ENCODE peak calls at places on chromosomes 13 and 19, in six cellular contexts. One of them, this sample, is unnamed.

GRCh38 chr19:30155529-30156200 is 213.6 kb downstream of the URI1 start:
- DNase-seq in endodermal cell: no peak
- DNase-seq in NT2/D1: no peak
- DNase-seq in PC-3: no peak
- DNase-seq in fibroblast of lung: no peak
- DNase-seq in GM23248: no peak
- DNase-seq in this sample: no peak

GRCh38 chr13:39297023-39297422 is 258.8 kb downstream of the NHLRC3 start:
- DNase-seq in endodermal cell: no peak
- DNase-seq in NT2/D1: no peak
- DNase-seq in PC-3: no peak
- DNase-seq in fibroblast of lung: no peak
- DNase-seq in GM23248: no peak
- DNase-seq in this sample: no peak

GRCh38 chr13:32530841-32531253 is 7.7 kb downstream of the N4BP2L2 start:
- DNase-seq in endodermal cell: no peak
- DNase-seq in NT2/D1: no peak
- DNase-seq in PC-3: no peak
- DNase-seq in fibroblast of lung: peak; percentile 71
- DNase-seq in GM23248: peak; percentile 67
- DNase-seq in this sample: no peak

GRCh38 chr13:35107535-35107934 is 165.5 kb downstream of the NBEA start:
- DNase-seq in endodermal cell: no peak
- DNase-seq in NT2/D1: no peak
- DNase-seq in PC-3: peak; percentile 43
- DNase-seq in fibroblast of lung: no peak
- DNase-seq in GM23248: no peak
- DNase-seq in this sample: no peak

GRCh38 chr13:34421849-34422475 is 520.1 kb upstream of the NBEA start:
- DNase-seq in endodermal cell: no peak
- DNase-seq in NT2/D1: no peak
- DNase-seq in PC-3: no peak
- DNase-seq in fibroblast of lung: no peak
- DNase-seq in GM23248: no peak
- DNase-seq in this sample: no peak

GRCh38 chr19:4976412-4977298 is 7.7 kb downstream of the KDM4B start:
- DNase-seq in endodermal cell: peak; percentile 83
- DNase-seq in NT2/D1: no peak
- DNase-seq in PC-3: peak; percentile 89
- DNase-seq in fibroblast of lung: peak; percentile 93
- DNase-seq in GM23248: peak; percentile 99
- DNase-seq in this sample: no peak

GRCh38 chr13:25253702-25254101 is 33.6 kb downstream of the MTMR6 start:
- DNase-seq in endodermal cell: no peak
- DNase-seq in NT2/D1: no peak
- DNase-seq in PC-3: peak; percentile 77
- DNase-seq in fibroblast of lung: peak; percentile 32
- DNase-seq in GM23248: peak; percentile 70
- DNase-seq in this sample: no peak

GRCh38 chr19:53865523-53865917 is 2.2 kb upstream of the MYADM start:
- DNase-seq in endodermal cell: no peak
- DNase-seq in NT2/D1: no peak
- DNase-seq in PC-3: no peak
- DNase-seq in fibroblast of lung: no peak
- DNase-seq in GM23248: peak; percentile 80
- DNase-seq in this sample: no peak

GRCh38 chr13:91722267-91722884 is 324.0 kb downstream of the GPC5 start:
- DNase-seq in endodermal cell: no peak
- DNase-seq in NT2/D1: no peak
- DNase-seq in PC-3: peak; percentile 41
- DNase-seq in fibroblast of lung: peak; percentile 23
- DNase-seq in GM23248: peak; percentile 55
- DNase-seq in this sample: no peak

GRCh38 chr13:66837246-66837645 is 392.9 kb downstream of the PCDH9 start:
- DNase-seq in endodermal cell: no peak
- DNase-seq in NT2/D1: no peak
- DNase-seq in PC-3: no peak
- DNase-seq in fibroblast of lung: no peak
- DNase-seq in GM23248: no peak
- DNase-seq in this sample: no peak

GRCh38 chr13:49561064-49561410 is 24.3 kb downstream of the RCBTB1 start:
- DNase-seq in endodermal cell: no peak
- DNase-seq in NT2/D1: no peak
- DNase-seq in PC-3: no peak
- DNase-seq in fibroblast of lung: peak; percentile 22
- DNase-seq in GM23248: no peak
- DNase-seq in this sample: no peak

GRCh38 chr19:43681826-43682225 is 11.9 kb upstream of the PLAUR start:
- DNase-seq in endodermal cell: no peak
- DNase-seq in NT2/D1: no peak
- DNase-seq in PC-3: no peak
- DNase-seq in fibroblast of lung: no peak
- DNase-seq in GM23248: no peak
- DNase-seq in this sample: no peak

GRCh38 chr13:37966266-37966665 is 96.7 kb upstream of the TRPC4 start:
- DNase-seq in endodermal cell: no peak
- DNase-seq in NT2/D1: no peak
- DNase-seq in PC-3: peak; percentile 26
- DNase-seq in fibroblast of lung: peak; percentile 9
- DNase-seq in GM23248: no peak
- DNase-seq in this sample: no peak

GRCh38 chr19:55554302-55554701 is 9.0 kb upstream of the SBK3 start:
- DNase-seq in endodermal cell: no peak
- DNase-seq in NT2/D1: no peak
- DNase-seq in PC-3: no peak
- DNase-seq in fibroblast of lung: no peak
- DNase-seq in GM23248: no peak
- DNase-seq in this sample: no peak

GRCh38 chr19:15091918-15092753 is 10.1 kb downstream of the OR1I1 start:
- DNase-seq in endodermal cell: peak; percentile 67
- DNase-seq in NT2/D1: peak; percentile 78
- DNase-seq in PC-3: peak; percentile 89
- DNase-seq in fibroblast of lung: peak; percentile 50
- DNase-seq in GM23248: peak; percentile 67
- DNase-seq in this sample: peak; percentile 60

GRCh38 chr13:102845630-102846260 is at the start of gene ERCC5:
- DNase-seq in endodermal cell: peak; percentile 96
- DNase-seq in NT2/D1: peak; percentile 87
- DNase-seq in PC-3: peak; percentile 93
- DNase-seq in fibroblast of lung: peak; percentile 96
- DNase-seq in GM23248: peak; percentile 98
- DNase-seq in this sample: peak; percentile 95

GRCh38 chr19:9945319-9945966 is 9.1 kb upstream of the OLFM2 start:
- DNase-seq in endodermal cell: peak; percentile 72
- DNase-seq in NT2/D1: peak; percentile 50
- DNase-seq in PC-3: peak; percentile 87
- DNase-seq in fibroblast of lung: peak; percentile 99
- DNase-seq in GM23248: peak; percentile 99
- DNase-seq in this sample: no peak

GRCh38 chr19:46480409-46480808 is 9.0 kb upstream of the PNMA8A start:
- DNase-seq in endodermal cell: peak; percentile 58
- DNase-seq in NT2/D1: no peak
- DNase-seq in PC-3: no peak
- DNase-seq in fibroblast of lung: peak; percentile 80
- DNase-seq in GM23248: peak; percentile 50
- DNase-seq in this sample: no peak

GRCh38 chr19:8357007-8357521 is 6.9 kb upstream of the ANGPTL4 start:
- DNase-seq in endodermal cell: no peak
- DNase-seq in NT2/D1: no peak
- DNase-seq in PC-3: no peak
- DNase-seq in fibroblast of lung: peak; percentile 27
- DNase-seq in GM23248: no peak
- DNase-seq in this sample: no peak

GRCh38 chr13:48402325-48402962 is 10.5 kb downstream of the LPAR6 start:
- DNase-seq in endodermal cell: no peak
- DNase-seq in NT2/D1: no peak
- DNase-seq in PC-3: no peak
- DNase-seq in fibroblast of lung: no peak
- DNase-seq in GM23248: peak; percentile 47
- DNase-seq in this sample: peak; percentile 18

GRCh38 chr13:92196566-92197256 is 798.3 kb downstream of the GPC5 start:
- DNase-seq in endodermal cell: no peak
- DNase-seq in NT2/D1: no peak
- DNase-seq in PC-3: no peak
- DNase-seq in fibroblast of lung: peak; percentile 24
- DNase-seq in GM23248: no peak
- DNase-seq in this sample: no peak

GRCh38 chr13:106182404-106182803 is 353.1 kb downstream of the EFNB2 start:
- DNase-seq in endodermal cell: no peak
- DNase-seq in NT2/D1: no peak
- DNase-seq in PC-3: peak; percentile 78
- DNase-seq in fibroblast of lung: peak; percentile 96
- DNase-seq in GM23248: peak; percentile 87
- DNase-seq in this sample: peak; percentile 80

GRCh38 chr13:49711218-49711863 is 20.1 kb upstream of the EBPL start:
- DNase-seq in endodermal cell: no peak
- DNase-seq in NT2/D1: no peak
- DNase-seq in PC-3: peak; percentile 43
- DNase-seq in fibroblast of lung: peak; percentile 84
- DNase-seq in GM23248: peak; percentile 78
- DNase-seq in this sample: no peak

GRCh38 chr19:16435999-16436650 is 35.6 kb downstream of the EPS15L1 start:
- DNase-seq in endodermal cell: no peak
- DNase-seq in NT2/D1: no peak
- DNase-seq in PC-3: no peak
- DNase-seq in fibroblast of lung: peak; percentile 61
- DNase-seq in GM23248: no peak
- DNase-seq in this sample: no peak

GRCh38 chr19:10766681-10767201 is 48.9 kb downstream of the DNM2 start:
- DNase-seq in endodermal cell: no peak
- DNase-seq in NT2/D1: no peak
- DNase-seq in PC-3: no peak
- DNase-seq in fibroblast of lung: peak; percentile 40
- DNase-seq in GM23248: peak; percentile 57
- DNase-seq in this sample: no peak

DNA sequence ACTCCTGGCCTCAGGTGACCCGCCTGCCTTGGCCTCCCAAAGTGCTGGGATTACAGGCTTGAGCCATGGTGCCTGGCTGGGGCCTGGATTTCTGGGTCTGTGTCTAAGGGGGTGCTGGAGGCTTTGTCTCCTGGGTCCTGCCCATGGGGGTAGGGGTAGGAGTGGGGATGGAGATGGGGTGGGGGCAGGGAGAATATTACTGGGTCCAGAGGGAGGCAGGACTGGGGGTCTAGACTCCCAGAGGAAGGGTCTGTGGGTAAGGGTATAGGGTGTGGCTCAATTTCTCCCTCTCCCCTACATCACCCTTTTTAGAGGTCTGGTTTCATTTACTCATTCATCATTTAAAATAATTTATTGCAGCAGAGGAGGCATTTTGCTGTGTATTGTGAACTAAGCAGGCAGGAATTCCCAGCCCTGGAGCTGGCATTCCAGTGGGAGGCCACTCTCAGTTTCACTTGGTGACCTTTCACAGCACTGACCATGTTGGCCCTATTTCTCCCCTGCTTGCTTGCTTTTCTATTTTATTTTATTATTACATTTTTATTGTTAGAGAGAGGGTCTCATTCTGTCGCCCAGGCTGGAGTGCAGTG is 810 bp upstream of the NFKBID start:
- DNase-seq in endodermal cell: no peak
- DNase-seq in NT2/D1: no peak
- DNase-seq in PC-3: peak; percentile 27
- DNase-seq in fibroblast of lung: peak; percentile 65
- DNase-seq in GM23248: peak; percentile 88
- DNase-seq in this sample: no peak
- H3K9ac ChIP-seq in endodermal cell: no peak overlapping the region
- H3K9ac ChIP-seq in NT2/D1: no peak overlapping the region
- H3K9ac ChIP-seq in PC-3: peak overlapping the region; percentile 91
- H3K9ac ChIP-seq in fibroblast of lung: no peak overlapping the region
- H3K9ac ChIP-seq in GM23248: peak overlapping the region; percentile 87
- H3K9ac ChIP-seq in this sample: peak overlapping the region; percentile 94

DNA sequence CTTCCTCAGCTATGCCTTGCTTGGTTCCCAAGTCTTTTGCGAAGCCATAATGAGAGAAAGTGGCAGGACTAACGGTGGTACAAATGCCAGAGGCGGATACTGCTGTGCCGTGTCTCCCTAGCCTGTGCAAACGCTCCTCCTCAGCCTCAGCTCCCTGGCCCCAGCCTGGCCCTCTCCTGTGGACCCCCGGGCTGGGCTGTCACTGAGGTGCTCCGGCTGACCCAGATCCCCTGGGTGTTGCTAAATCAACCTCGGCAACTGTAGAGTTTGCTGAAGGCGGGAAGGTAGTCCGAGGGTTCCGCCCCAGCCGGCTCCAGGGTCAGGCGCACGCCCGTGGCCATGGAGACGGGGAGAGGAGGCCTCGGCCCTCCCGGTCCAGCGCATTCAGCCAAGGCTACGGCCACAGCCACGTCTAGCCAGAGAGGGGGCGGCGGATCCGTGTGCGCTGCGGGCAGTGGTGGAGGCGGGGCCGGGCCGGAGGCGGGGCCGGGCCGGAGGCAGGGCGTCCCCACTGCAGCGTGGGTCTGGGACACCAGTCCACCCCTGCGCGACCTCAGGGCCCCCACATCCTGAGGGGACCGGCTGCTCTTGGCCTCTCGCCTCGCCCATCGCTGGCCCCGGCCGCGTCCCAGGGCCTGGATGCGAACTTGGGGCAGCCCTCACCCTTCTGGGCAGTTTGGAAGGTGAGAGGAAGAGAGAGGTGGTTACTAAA is 16.4 kb upstream of the ZNF492 start:
- DNase-seq in endodermal cell: no peak
- DNase-seq in NT2/D1: no peak
- DNase-seq in PC-3: no peak
- DNase-seq in fibroblast of lung: no peak
- DNase-seq in GM23248: no peak
- DNase-seq in this sample: no peak
- H3K9ac ChIP-seq in endodermal cell: no peak overlapping the region
- H3K9ac ChIP-seq in NT2/D1: no peak overlapping the region
- H3K9ac ChIP-seq in PC-3: no peak overlapping the region
- H3K9ac ChIP-seq in fibroblast of lung: no peak overlapping the region
- H3K9ac ChIP-seq in GM23248: no peak overlapping the region
- H3K9ac ChIP-seq in this sample: no peak overlapping the region

DNA sequence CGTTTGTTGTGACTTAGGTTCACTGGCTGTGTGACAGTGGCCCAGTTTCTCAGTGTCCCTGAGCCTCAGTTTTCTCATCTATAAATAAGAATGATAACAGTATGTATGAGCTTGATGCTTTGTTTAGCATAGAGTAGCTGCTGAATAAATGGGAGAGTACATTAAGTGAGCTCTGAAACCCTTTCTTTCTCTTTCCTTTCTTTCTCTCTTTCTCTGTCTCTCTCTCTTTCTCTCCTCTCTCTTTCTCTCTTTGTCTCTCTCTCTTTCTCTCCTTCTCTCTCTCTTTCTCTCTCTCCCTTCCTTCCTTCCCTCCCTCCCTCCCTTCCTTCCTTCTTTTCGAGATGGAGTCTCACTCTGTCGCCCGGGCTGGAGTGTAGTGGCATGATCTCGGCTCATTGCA is 2.0 kb downstream of the KXD1 start:
- DNase-seq in endodermal cell: no peak
- DNase-seq in NT2/D1: no peak
- DNase-seq in PC-3: no peak
- DNase-seq in fibroblast of lung: no peak
- DNase-seq in GM23248: no peak
- DNase-seq in this sample: no peak
- H3K9ac ChIP-seq in endodermal cell: no peak overlapping the region
- H3K9ac ChIP-seq in NT2/D1: no peak overlapping the region
- H3K9ac ChIP-seq in PC-3: no peak overlapping the region
- H3K9ac ChIP-seq in fibroblast of lung: no peak overlapping the region
- H3K9ac ChIP-seq in GM23248: peak overlapping the region; percentile 20
- H3K9ac ChIP-seq in this sample: peak overlapping the region; percentile 81

GRCh38 chr19:49809987-49810389 is 3.1 kb downstream of the FUZ start:
- DNase-seq in endodermal cell: no peak
- DNase-seq in NT2/D1: no peak
- DNase-seq in PC-3: no peak
- DNase-seq in fibroblast of lung: no peak
- DNase-seq in GM23248: no peak
- DNase-seq in this sample: no peak
- H3K9ac ChIP-seq in endodermal cell: no peak overlapping the region
- H3K9ac ChIP-seq in NT2/D1: no peak overlapping the region
- H3K9ac ChIP-seq in PC-3: no peak overlapping the region
- H3K9ac ChIP-seq in fibroblast of lung: peak overlapping the region; percentile 9
- H3K9ac ChIP-seq in GM23248: peak overlapping the region; percentile 72
- H3K9ac ChIP-seq in this sample: no peak overlapping the region